ENCODE peak calls at places on chromosomes 12 and 14, in five cellular contexts. M is uterus, K is hepatocyte, Z is GM12878, Q is GM23248. F is an unnamed sample.
A peak's percentile ranks its signal among the peaks of the same experiment; 100 is the strongest.

GRCh38 chr12:80946591-80946990 is 8.9 kb upstream of the LIN7A start:
- DNase-seq in Q (peak; percentile 40), Z (no peak), M (no peak), K (no peak), F (no peak)

GRCh38 chr14:33110737-33111443 is 172.2 kb downstream of the NPAS3 start:
- DNase-seq in Z (no peak), K (no peak), M (no peak), Q (no peak), F (no peak)

GRCh38 chr14:93702946-93703345 is 85.3 kb downstream of the PRIMA1 start:
- DNase-seq in M (no peak), Q (no peak), K (no peak), Z (no peak), F (no peak)

GRCh38 chr12:124509676-124510300 is 57.6 kb downstream of the NCOR2 start:
- DNase-seq in Z (no peak), Q (peak; percentile 67), M (peak; percentile 79), K (peak; percentile 63), F (no peak)

GRCh38 chr12:90090929-90091651 is 382.5 kb upstream of the ATP2B1 start:
- DNase-seq in Q (peak; percentile 97), M (no peak), Z (no peak), K (peak; percentile 78), F (peak; percentile 51)

GRCh38 chr14:58772061-58772604 is 134.4 kb downstream of the DACT1 start:
- DNase-seq in K (no peak), M (no peak), Q (no peak), Z (no peak), F (no peak)

GRCh38 chr14:30464481-30464880 is 94.5 kb upstream of the G2E3 start:
- DNase-seq in Q (no peak), M (no peak), K (no peak), Z (no peak), F (no peak)

GRCh38 chr12:49767333-49767732 is 26.0 kb downstream of the TMBIM6 start:
- DNase-seq in M (no peak), Z (no peak), K (no peak), Q (peak; percentile 41), F (no peak)

GRCh38 chr12:76272292-76272691 is 75.9 kb downstream of the BBS10 start:
- DNase-seq in K (no peak), Z (no peak), Q (no peak), M (no peak), F (no peak)

GRCh38 chr12:56029666-56030293 is 8.9 kb downstream of the IKZF4 start:
- DNase-seq in K (peak; percentile 82), Z (no peak), M (peak; percentile 37), Q (peak; percentile 86), F (no peak)

GRCh38 chr14:78530078-78530477 is 359.9 kb downstream of the NRXN3 start:
- DNase-seq in Z (no peak), M (no peak), K (peak; percentile 70), Q (peak; percentile 41), F (no peak)

GRCh38 chr12:1993871-1994371 is 10.3 kb downstream of the DCP1B start:
- DNase-seq in M (no peak), Q (peak; percentile 90), K (peak; percentile 54), Z (no peak), F (no peak)

GRCh38 chr12:123867141-123867540 is 105.0 kb downstream of the DNAH10 start:
- DNase-seq in K (no peak), M (no peak), Q (no peak), Z (no peak), F (no peak)

GRCh38 chr12:82835217-82835616 is 148.5 kb downstream of the TMTC2 start:
- DNase-seq in K (no peak), M (no peak), Q (peak; percentile 79), Z (no peak), F (no peak)

GRCh38 chr12:113757223-113758002 is 208.7 kb downstream of the RBM19 start:
- DNase-seq in Z (no peak), K (no peak), Q (no peak), M (no peak), F (no peak)

GRCh38 chr14:76844223-76844622 is 18.0 kb downstream of the LRRC74A start:
- DNase-seq in Q (peak; percentile 65), K (no peak), Z (no peak), M (peak; percentile 75), F (peak; percentile 86)

GRCh38 chr12:87806310-87806709 is 222.9 kb downstream of the C12orf50 start:
- DNase-seq in M (no peak), Z (no peak), K (no peak), Q (no peak), F (no peak)

GRCh38 chr14:31258427-31259039 is 50.9 kb upstream of the HECTD1 start:
- DNase-seq in K (no peak), Q (no peak), M (no peak), Z (no peak), F (no peak)

GRCh38 chr14:91328313-91329050 is 84.0 kb upstream of the GPR68 start:
- DNase-seq in Z (no peak), M (no peak), Q (no peak), K (no peak), F (peak; percentile 22)

GRCh38 chr12:13982010-13982409 is 608 bp upstream of the GRIN2B start:
- DNase-seq in M (no peak), Q (peak; percentile 2), K (peak; percentile 62), Z (no peak), F (no peak)

GRCh38 chr12:108649126-108649525 is 15.4 kb upstream of the SELPLG start:
- DNase-seq in K (no peak), Z (no peak), M (no peak), Q (peak; percentile 92), F (no peak)
- H3K36me3 ChIP-seq in K (no peaks in the 10 kb centered on the region), Z (peaks cover 51% of the 10 kb centered on the region), M (no peaks in the 10 kb centered on the region), Q (peaks cover 78% of the 10 kb centered on the region), F (peaks cover 13% of the 10 kb centered on the region)

GRCh38 chr14:102823546-102823945 is 46.3 kb downstream of the TRAF3 start:
- DNase-seq in Z (no peak), Q (no peak), K (no peak), M (no peak), F (no peak)
- H3K27ac ChIP-seq in Z (peak overlapping the region; percentile 85), Q (no peak overlapping the region), K (no peak overlapping the region), M (no peak overlapping the region), F (no peak overlapping the region)

GRCh38 chr12:48000878-48001321 is 3.4 kb downstream of the COL2A1 start:
- DNase-seq in K (peak; percentile 75), Z (no peak), M (no peak), Q (peak; percentile 86), F (no peak)

GRCh38 chr12:47995976-47996375 is 8.3 kb downstream of the COL2A1 start:
- DNase-seq in Z (no peak), K (peak; percentile 65), Q (no peak), M (no peak), F (no peak)

GRCh38 chr12:47999816-48000215 is 4.5 kb downstream of the COL2A1 start:
- DNase-seq in Z (no peak), K (no peak), M (no peak), Q (no peak), F (no peak)

GRCh38 chr12:47993491-47993890 is 10.8 kb downstream of the COL2A1 start:
- DNase-seq in Q (no peak), Z (no peak), K (no peak), M (no peak), F (no peak)

DNA sequence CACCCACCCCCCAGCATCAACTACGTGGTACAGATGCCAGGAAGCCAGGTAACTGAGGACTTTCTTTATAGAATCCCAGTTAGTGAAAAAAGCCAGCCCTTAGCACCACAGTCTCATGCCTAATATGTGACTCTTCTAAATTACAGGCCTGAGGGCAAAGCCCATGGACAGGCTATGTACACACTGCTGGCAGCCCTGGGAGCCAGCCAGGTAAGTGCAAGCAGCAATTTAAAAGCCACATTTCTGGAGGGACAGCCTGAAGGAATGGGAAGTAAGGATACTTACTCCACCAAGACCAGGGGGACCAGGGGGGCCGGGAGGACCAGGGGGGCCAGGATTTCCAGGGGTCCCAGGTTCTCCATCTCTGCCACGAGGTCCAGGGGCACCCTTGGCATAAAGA is 7.0 kb downstream of the COL2A1 start:
- DNase-seq in M (no peak), Q (no peak), K (no peak), Z (no peak), F (no peak)
- H3K36me3 ChIP-seq in M (no peaks in the 10 kb centered on the region), Q (no peaks in the 10 kb centered on the region), K (no peaks in the 10 kb centered on the region), Z (no peaks in the 10 kb centered on the region), F (no peaks in the 10 kb centered on the region)

GRCh38 chr14:104660597-104660996 is 28.8 kb upstream of the INF2 start:
- DNase-seq in M (no peak), Z (no peak), K (no peak), Q (no peak), F (peak; percentile 71)
- H3K27ac ChIP-seq in M (no peak overlapping the region), Z (peak overlapping the region; percentile 71), K (no peak overlapping the region), Q (no peak overlapping the region), F (no peak overlapping the region)

GRCh38 chr14:103749860-103750259 is 34.2 kb downstream of the ZFYVE21 start:
- DNase-seq in Z (no peak), Q (no peak), K (no peak), M (no peak), F (no peak)
- H3K36me3 ChIP-seq in Z (no peaks in the 10 kb centered on the region), Q (peaks cover 6% of the 10 kb centered on the region), K (no peaks in the 10 kb centered on the region), M (no peaks in the 10 kb centered on the region), F (no peaks in the 10 kb centered on the region)

DNA sequence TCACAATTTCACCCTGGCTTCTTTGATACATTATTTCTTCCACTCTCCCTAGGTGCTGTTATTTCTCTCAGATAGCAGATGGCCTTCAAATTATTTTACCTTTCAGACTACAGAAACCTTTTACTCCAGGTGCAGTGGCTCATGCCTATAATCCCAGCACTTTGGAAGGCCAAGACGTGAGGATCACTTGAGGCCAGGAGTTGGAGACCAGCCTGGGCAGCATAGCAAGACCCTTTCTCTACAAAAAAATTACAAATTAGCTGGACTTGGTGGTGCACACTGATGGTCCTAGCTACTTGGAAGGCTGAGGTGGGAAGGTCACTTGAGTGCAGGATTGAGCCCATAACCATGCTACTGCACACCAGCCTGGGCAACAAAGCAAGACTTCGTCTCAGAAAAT is 23.1 kb downstream of the SLC7A7 start:
- DNase-seq in Q (no peak), M (no peak), Z (no peak), K (no peak), F (no peak)
- H3K27ac ChIP-seq in Q (no peak overlapping the region), M (no peak overlapping the region), Z (no peak overlapping the region), K (peak overlapping the region; percentile 61), F (no peak overlapping the region)

GRCh38 chr12:109466305-109466704 is 10.8 kb downstream of the KCTD10 start:
- DNase-seq in Q (no peak), Z (no peak), M (no peak), K (no peak), F (no peak)

GRCh38 chr12:109467978-109468676 is 9.0 kb downstream of the KCTD10 start:
- DNase-seq in K (no peak), Z (no peak), Q (peak; percentile 75), M (no peak), F (no peak)

GRCh38 chr12:109473006-109473405 is 4.1 kb downstream of the KCTD10 start:
- DNase-seq in Z (no peak), Q (no peak), K (no peak), M (no peak), F (no peak)

GRCh38 chr12:109466821-109467220 is 10.3 kb downstream of the KCTD10 start:
- DNase-seq in K (no peak), M (no peak), Z (no peak), Q (no peak), F (no peak)

DNA sequence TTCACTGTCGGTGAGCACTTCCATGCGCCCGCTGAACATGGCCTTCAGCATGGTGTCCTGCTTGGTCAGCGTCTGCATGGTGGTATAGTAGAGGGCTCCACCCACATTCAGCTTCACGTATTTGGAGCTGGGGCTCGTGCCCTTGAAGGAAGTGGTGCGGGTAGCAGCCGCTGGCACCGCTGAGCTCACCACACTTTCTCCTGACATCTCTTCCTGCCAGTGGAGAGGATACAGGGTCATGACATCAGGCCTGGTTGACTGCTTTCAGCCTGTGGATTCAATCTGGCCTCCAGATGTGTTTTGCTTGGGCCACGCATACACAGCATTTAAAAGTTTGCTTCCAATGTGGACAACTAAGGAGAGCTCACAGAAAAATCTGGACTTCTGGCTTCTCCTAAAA is 7.6 kb downstream of the KCTD10 start:
- DNase-seq in Q (peak; percentile 65), K (no peak), Z (no peak), M (no peak), F (no peak)
- H3K36me3 ChIP-seq in Q (peaks cover 28% of the 10 kb centered on the region), K (no peaks in the 10 kb centered on the region), Z (peaks cover 13% of the 10 kb centered on the region), M (no peaks in the 10 kb centered on the region), F (no peaks in the 10 kb centered on the region)